ENCODE peak calls at places on chromosomes 2 and 18, in four cellular contexts. One of them, this sample, is unnamed.

GRCh38 chr2:112345030-112346027 is 69.9 kb downstream of the ZC3H6 start:
- DNase-seq in RWPE1: no peak
- DNase-seq in brain microvascular endothelial cell: no peak
- DNase-seq in hippocampal formation: no peak
- DNase-seq in this sample: no peak

GRCh38 chr18:60024857-60025256 is 125.1 kb downstream of the PMAIP1 start:
- DNase-seq in RWPE1: no peak
- DNase-seq in brain microvascular endothelial cell: no peak
- DNase-seq in hippocampal formation: no peak
- DNase-seq in this sample: peak; percentile 16

GRCh38 chr2:165018207-165018606 is 62.9 kb upstream of the SLC38A11 start:
- DNase-seq in RWPE1: no peak
- DNase-seq in brain microvascular endothelial cell: no peak
- DNase-seq in hippocampal formation: no peak
- DNase-seq in this sample: peak; percentile 12

GRCh38 chr2:100242891-100243670 is 79.2 kb downstream of the LONRF2 start:
- DNase-seq in RWPE1: peak; percentile 46
- DNase-seq in brain microvascular endothelial cell: peak; percentile 62
- DNase-seq in hippocampal formation: peak; percentile 11
- DNase-seq in this sample: peak; percentile 61

GRCh38 chr2:170815746-170816498 is 765 bp upstream of the GAD1 start:
- DNase-seq in RWPE1: peak; percentile 85
- DNase-seq in brain microvascular endothelial cell: peak; percentile 33
- DNase-seq in hippocampal formation: no peak
- DNase-seq in this sample: peak; percentile 50

GRCh38 chr2:182897137-182897536 is 30.7 kb upstream of the FRZB start:
- DNase-seq in RWPE1: peak; percentile 4
- DNase-seq in brain microvascular endothelial cell: peak; percentile 32
- DNase-seq in hippocampal formation: no peak
- DNase-seq in this sample: peak; percentile 70

GRCh38 chr18:48868468-48869466 is 82.0 kb downstream of the SMAD7 start:
- DNase-seq in RWPE1: no peak
- DNase-seq in brain microvascular endothelial cell: no peak
- DNase-seq in hippocampal formation: no peak
- DNase-seq in this sample: no peak

GRCh38 chr2:159185401-159186130 is 100.9 kb downstream of the WDSUB1 start:
- DNase-seq in RWPE1: peak; percentile 19
- DNase-seq in brain microvascular endothelial cell: peak; percentile 29
- DNase-seq in hippocampal formation: no peak
- DNase-seq in this sample: peak; percentile 54

GRCh38 chr2:215950009-215950408 is 63.3 kb downstream of the MREG start:
- DNase-seq in RWPE1: peak; percentile 42
- DNase-seq in brain microvascular endothelial cell: peak; percentile 38
- DNase-seq in hippocampal formation: peak; percentile 31
- DNase-seq in this sample: peak; percentile 75

GRCh38 chr2:45264227-45265225 is 255.3 kb upstream of the SIX2 start:
- DNase-seq in RWPE1: no peak
- DNase-seq in brain microvascular endothelial cell: peak; percentile 73
- DNase-seq in hippocampal formation: no peak
- DNase-seq in this sample: peak; percentile 73

GRCh38 chr2:65231892-65232477 is 4.4 kb downstream of the ACTR2 start:
- DNase-seq in RWPE1: no peak
- DNase-seq in brain microvascular endothelial cell: peak; percentile 76
- DNase-seq in hippocampal formation: no peak
- DNase-seq in this sample: no peak

GRCh38 chr2:11326692-11327211 is 17.7 kb downstream of the ROCK2 start:
- DNase-seq in RWPE1: no peak
- DNase-seq in brain microvascular endothelial cell: no peak
- DNase-seq in hippocampal formation: no peak
- DNase-seq in this sample: no peak

GRCh38 chr18:79552696-79553095 is 126.9 kb upstream of the CTDP1 start:
- DNase-seq in RWPE1: no peak
- DNase-seq in brain microvascular endothelial cell: no peak
- DNase-seq in hippocampal formation: no peak
- DNase-seq in this sample: no peak

GRCh38 chr2:69689466-69689865 is 45.9 kb upstream of the AAK1 start:
- DNase-seq in RWPE1: no peak
- DNase-seq in brain microvascular endothelial cell: no peak
- DNase-seq in hippocampal formation: no peak
- DNase-seq in this sample: no peak

GRCh38 chr2:100741880-100742814 is 77.8 kb upstream of the NPAS2 start:
- DNase-seq in RWPE1: no peak
- DNase-seq in brain microvascular endothelial cell: peak; percentile 91
- DNase-seq in hippocampal formation: no peak
- DNase-seq in this sample: peak; percentile 98

GRCh38 chr2:240564571-240565266 is 3.6 kb upstream of the RNPEPL1 start:
- DNase-seq in RWPE1: no peak
- DNase-seq in brain microvascular endothelial cell: no peak
- DNase-seq in hippocampal formation: no peak
- DNase-seq in this sample: peak; percentile 36

GRCh38 chr2:12304494-12305228 is 412.1 kb upstream of the TRIB2 start:
- DNase-seq in RWPE1: no peak
- DNase-seq in brain microvascular endothelial cell: no peak
- DNase-seq in hippocampal formation: no peak
- DNase-seq in this sample: peak; percentile 79

This sample was measured in cardiac fibroblast.